ENCODE peak calls at places on chromosomes 5 and 9, in nine cellular contexts. C, R, I, M, T, E, U, P and F are unnamed samples.

GRCh38 chr5:148730955-148731898 is 76.9 kb upstream of the HTR4 start:
- DNase-seq in M (peak), C (peak), R (peak), U (peak), T (peak), P (peak), I (no peak), E (peak), F (peak)

GRCh38 chr5:97192580-97193421 is 9.8 kb upstream of the RIOK2 start:
- DNase-seq in E (no peak), I (no peak), M (no peak), T (peak), R (peak), C (no peak), U (no peak), P (no peak), F (peak)

GRCh38 chr9:127537014-127537413 is 75.1 kb upstream of the STXBP1 start:
- DNase-seq in R (peak), U (no peak), T (no peak), C (no peak), P (no peak), M (no peak), I (no peak), E (no peak), F (peak)

GRCh38 chr9:127118597-127119318 is 3.7 kb downstream of the ANGPTL2 start:
- DNase-seq in P (no peak), U (no peak), T (no peak), M (no peak), C (no peak), E (no peak), R (no peak), I (no peak), F (no peak)

GRCh38 chr5:165665735-165666400 is 2160.4 kb downstream of the MAT2B start:
- DNase-seq in C (no peak), E (no peak), T (no peak), R (no peak), I (no peak), P (no peak), M (no peak), U (no peak), F (no peak)

GRCh38 chr9:123027517-123027916 is 6.0 kb upstream of the GPR21 start:
- DNase-seq in R (no peak), E (no peak), C (no peak), I (no peak), M (no peak), P (no peak), U (no peak), T (no peak), F (no peak)

GRCh38 chr9:34254141-34254913 is 74.7 kb downstream of the KIF24 start:
- DNase-seq in C (no peak), I (peak), P (peak), T (no peak), E (no peak), M (peak), R (peak), U (no peak), F (peak)

GRCh38 chr5:83711982-83712601 is 8.6 kb downstream of the HAPLN1 start:
- DNase-seq in I (no peak), P (no peak), T (peak), R (peak), M (peak), U (no peak), C (peak), E (no peak), F (peak)

GRCh38 chr5:177430146-177430951 is 3.9 kb downstream of the GRK6 start:
- DNase-seq in I (no peak), T (no peak), E (no peak), U (no peak), M (no peak), C (no peak), P (no peak), R (no peak), F (no peak)

GRCh38 chr9:17521456-17521855 is 57.4 kb upstream of the SH3GL2 start:
- DNase-seq in R (no peak), P (no peak), T (peak), M (no peak), C (peak), E (no peak), I (no peak), U (no peak), F (no peak)

GRCh38 chr5:143164557-143164956 is 238.9 kb downstream of the NR3C1 start:
- DNase-seq in T (no peak), R (no peak), M (no peak), U (no peak), C (no peak), E (no peak), I (no peak), P (no peak), F (no peak)

GRCh38 chr5:134175874-134176522 is 752 bp downstream of the SKP1 start:
- DNase-seq in C (no peak), I (no peak), R (peak), U (peak), T (peak), P (no peak), M (no peak), E (no peak), F (peak)

GRCh38 chr5:118984602-118985001 is 3.7 kb downstream of the DTWD2 start:
- DNase-seq in C (no peak), R (peak), U (no peak), I (no peak), M (no peak), E (no peak), P (peak), T (no peak), F (peak)

GRCh38 chr5:16596541-16596940 is 20.3 kb downstream of the RETREG1 start:
- DNase-seq in R (no peak), C (no peak), M (no peak), T (no peak), E (no peak), U (no peak), P (peak), I (no peak), F (peak)

GRCh38 chr5:125424374-125424773 is 677.9 kb upstream of the ZNF608 start:
- DNase-seq in I (no peak), T (no peak), R (no peak), U (no peak), C (no peak), M (no peak), E (no peak), P (no peak), F (no peak)

GRCh38 chr5:123756325-123756664 is 244.3 kb downstream of the CSNK1G3 start:
- DNase-seq in M (no peak), C (no peak), I (no peak), T (no peak), U (no peak), E (no peak), R (no peak), P (no peak), F (no peak)

GRCh38 chr9:131717719-131718460 is 22.0 kb downstream of the RAPGEF1 start:
- DNase-seq in T (no peak), R (no peak), I (no peak), U (no peak), E (no peak), P (no peak), C (no peak), M (no peak), F (no peak)

GRCh38 chr5:351911-352225 is 30.4 kb downstream of the AHRR start:
- DNase-seq in T (no peak), I (no peak), P (no peak), C (no peak), E (no peak), R (no peak), M (no peak), U (no peak), F (no peak)

GRCh38 chr5:16411235-16411634 is 54.4 kb downstream of the ZNF622 start:
- DNase-seq in U (no peak), E (no peak), P (no peak), R (no peak), I (no peak), T (no peak), C (no peak), M (no peak), F (peak)

GRCh38 chr5:175444060-175444904 is at the start of gene DRD1:
- DNase-seq in R (peak), U (peak), T (peak), I (no peak), M (peak), E (no peak), P (no peak), C (peak), F (peak)

GRCh38 chr9:134367796-134368490 is 41.7 kb downstream of the RXRA start:
- DNase-seq in R (no peak), T (no peak), P (no peak), C (no peak), E (no peak), I (no peak), U (no peak), M (no peak), F (no peak)

GRCh38 chr9:76704601-76705204 is 59.5 kb upstream of the PCA3 start:
- DNase-seq in T (peak), R (peak), U (no peak), M (peak), P (peak), I (no peak), E (peak), C (peak), F (peak)

GRCh38 chr5:139383275-139383992 is at the start of gene SLC23A1:
- DNase-seq in U (no peak), P (no peak), T (no peak), R (no peak), M (peak), I (no peak), C (no peak), E (no peak), F (no peak)